ENCODE peak calls at places on chromosomes 11 and 22, in seven cellular contexts. Y is heart left ventricle; Q is endothelial cell; E is astrocyte of the spinal cord; N is stimulated activated CD4-positive, alpha-beta T cell treated with anti-CD3 and anti-CD28 coated beads, Interleukin-2, amount 100 ng/mL, for 24 hours; G is brain microvascular endothelial cell; D is GM04504. J is an unnamed sample.
A peak's percentile ranks its signal among the peaks of the same experiment; 100 is the strongest.

GRCh38 chr11:3095712-3096361 is 38.6 kb upstream of the CARS1 start:
- DNase-seq in D (peak; percentile 67), Y (no peak), Q (no peak), N (no peak), G (peak; percentile 75), E (peak; percentile 80), J (no peak)

GRCh38 chr11:46418751-46419150 is 27.2 kb upstream of the CHRM4 start:
- DNase-seq in N (no peak), E (no peak), Q (no peak), G (no peak), Y (no peak), D (no peak), J (no peak)

GRCh38 chr22:20585640-20586402 is 78.4 kb downstream of the MED15 start:
- DNase-seq in N (no peak), D (no peak), Q (no peak), Y (no peak), G (no peak), E (no peak), J (no peak)

GRCh38 chr11:83865636-83866461 is 579.7 kb upstream of the CCDC90B start:
- DNase-seq in E (peak; percentile 70), N (no peak), G (peak; percentile 89), Y (no peak), Q (no peak), D (no peak), J (no peak)

GRCh38 chr22:25694167-25694907 is 47.7 kb upstream of the MYO18B start:
- DNase-seq in E (no peak), Y (no peak), D (no peak), G (no peak), Q (no peak), N (no peak), J (no peak)

GRCh38 chr22:25360411-25360810 is 141.0 kb downstream of the CRYBB2 start:
- DNase-seq in E (no peak), N (no peak), D (no peak), G (no peak), Q (no peak), Y (no peak), J (no peak)

GRCh38 chr11:15073361-15074205 is at the start of gene CALCB:
- DNase-seq in E (peak; percentile 5), N (peak; percentile 39), Q (peak; percentile 33), D (no peak), G (no peak), Y (no peak), J (no peak)

GRCh38 chr11:116601734-116602636 is 170.8 kb downstream of the BUD13 start:
- DNase-seq in E (no peak), D (no peak), N (no peak), Q (no peak), Y (no peak), G (peak; percentile 20), J (no peak)

GRCh38 chr22:48849963-48850657 is 977.6 kb downstream of the BRD1 start:
- DNase-seq in Q (no peak), N (no peak), Y (peak; percentile 2), D (no peak), G (no peak), E (no peak), J (no peak)

GRCh38 chr22:37607010-37607911 is 1.4 kb upstream of the GGA1 start:
- DNase-seq in Q (peak; percentile 86), E (peak; percentile 55), N (peak; percentile 95), Y (peak; percentile 84), D (no peak), G (peak; percentile 29), J (peak; percentile 87)

GRCh38 chr11:2562181-2562581 is 117.4 kb downstream of the KCNQ1 start:
- DNase-seq in G (no peak), N (no peak), Y (no peak), E (no peak), D (no peak), Q (no peak), J (no peak)

GRCh38 chr11:10926801-10927200 is 68.9 kb upstream of the ZBED5 start:
- DNase-seq in E (no peak), G (peak; percentile 6), Q (no peak), N (no peak), Y (no peak), D (no peak), J (no peak)

GRCh38 chr11:80330302-80330701 is 889.5 kb upstream of the TENM4 start:
- DNase-seq in G (peak; percentile 82), N (no peak), Q (no peak), E (peak; percentile 52), Y (no peak), D (no peak), J (no peak)

GRCh38 chr11:128503231-128503991 is 83.9 kb downstream of the ETS1 start:
- DNase-seq in G (peak; percentile 87), N (no peak), D (peak; percentile 98), Q (no peak), Y (no peak), E (peak; percentile 89), J (peak; percentile 41)

GRCh38 chr11:69637601-69637955 is 3.4 kb upstream of the CCND1 start:
- DNase-seq in E (no peak), D (no peak), G (no peak), Y (no peak), Q (no peak), N (no peak), J (no peak)

GRCh38 chr11:71096751-71097388 is 155.5 kb downstream of the SHANK2 start:
- DNase-seq in G (no peak), N (no peak), D (no peak), Q (no peak), E (peak; percentile 25), Y (no peak), J (no peak)

GRCh38 chr11:35303596-35304392 is 115.6 kb downstream of the SLC1A2 start:
- DNase-seq in Y (peak; percentile 32), N (no peak), G (peak; percentile 11), D (peak; percentile 81), E (peak; percentile 44), Q (no peak), J (no peak)

GRCh38 chr11:35454362-35454761 is 35.0 kb upstream of the SLC1A2 start:
- DNase-seq in Y (no peak), G (no peak), E (no peak), D (no peak), Q (no peak), N (no peak), J (no peak)

GRCh38 chr11:58968251-58968711 is 29.0 kb downstream of the GLYATL1 start:
- DNase-seq in E (no peak), D (no peak), Y (no peak), G (no peak), N (no peak), Q (peak; percentile 12), J (no peak)

GRCh38 chr11:69899957-69900821 is 81.0 kb upstream of the FGF3 start:
- DNase-seq in N (no peak), D (no peak), E (peak; percentile 43), G (peak; percentile 33), Q (no peak), Y (no peak), J (no peak)

GRCh38 chr22:47176573-47177333 is 414.3 kb downstream of the TBC1D22A start:
- DNase-seq in E (no peak), G (no peak), N (no peak), Y (peak; percentile 13), D (no peak), Q (no peak), J (no peak)

GRCh38 chr11:35798423-35798822 is 135.8 kb downstream of the TRIM44 start:
- DNase-seq in E (no peak), D (no peak), N (no peak), Q (no peak), Y (no peak), G (no peak), J (no peak)

GRCh38 chr11:87258171-87258833 is 220.6 kb downstream of the TMEM135 start:
- DNase-seq in G (no peak), Y (no peak), E (no peak), D (no peak), N (no peak), Q (peak; percentile 25), J (no peak)

GRCh38 chr11:10746871-10747270 is 4.2 kb upstream of the CTR9 start:
- DNase-seq in Q (no peak), E (no peak), G (no peak), Y (no peak), N (no peak), D (no peak), J (no peak)

GRCh38 chr22:26672590-26673468 is 15.4 kb downstream of the MIAT start:
- DNase-seq in Y (peak; percentile 92), D (peak; percentile 91), E (peak; percentile 94), G (peak; percentile 88), N (peak; percentile 91), Q (peak; percentile 79), J (peak; percentile 86)

J was measured in stimulated activated naive CD4-positive, alpha-beta T cell treated with Interleukin-2 at 50 U/mL for 16 hours.